ENCODE peak calls at places on chromosomes 4 and X, in four cellular contexts. One of them, this sample, is unnamed.

GRCh38 chr4:40301592-40301991 is 33.5 kb upstream of the CHRNA9 start:
- DNase-seq in adipocyte: no peak
- DNase-seq in IMR-90: no peak
- DNase-seq in HAP-1: no peak
- DNase-seq in this sample: peak; percentile 89

GRCh38 chrX:103550415-103551051 is 31.2 kb upstream of the RAB40A start:
- DNase-seq in adipocyte: no peak
- DNase-seq in IMR-90: no peak
- DNase-seq in HAP-1: no peak
- DNase-seq in this sample: no peak

GRCh38 chrX:112081781-112082482 is 644 bp downstream of the TRPC5 start:
- DNase-seq in adipocyte: no peak
- DNase-seq in IMR-90: no peak
- DNase-seq in HAP-1: no peak
- DNase-seq in this sample: no peak

GRCh38 chr4:108480881-108481280 is 139.5 kb upstream of the RPL34 start:
- DNase-seq in adipocyte: no peak
- DNase-seq in IMR-90: no peak
- DNase-seq in HAP-1: no peak
- DNase-seq in this sample: no peak

GRCh38 chrX:72280210-72280882 is 3.3 kb upstream of the RPS4X start:
- DNase-seq in adipocyte: no peak
- DNase-seq in IMR-90: peak; percentile 38
- DNase-seq in HAP-1: no peak
- DNase-seq in this sample: no peak

GRCh38 chr4:55278316-55278715 is 67.7 kb upstream of the SRD5A3 start:
- DNase-seq in adipocyte: no peak
- DNase-seq in IMR-90: no peak
- DNase-seq in HAP-1: no peak
- DNase-seq in this sample: no peak

GRCh38 chr4:60522265-60522664 is 677.9 kb upstream of the ADGRL3 start:
- DNase-seq in adipocyte: peak; percentile 36
- DNase-seq in IMR-90: no peak
- DNase-seq in HAP-1: peak; percentile 92
- DNase-seq in this sample: no peak

GRCh38 chrX:12494400-12495138 is 296.6 kb upstream of the PRPS2 start:
- DNase-seq in adipocyte: no peak
- DNase-seq in IMR-90: no peak
- DNase-seq in HAP-1: no peak
- DNase-seq in this sample: no peak

GRCh38 chrX:67718926-67719325 is 175.1 kb downstream of the AR start:
- DNase-seq in adipocyte: no peak
- DNase-seq in IMR-90: no peak
- DNase-seq in HAP-1: no peak
- DNase-seq in this sample: no peak

GRCh38 chrX:14927391-14927790 is 54.2 kb downstream of the MOSPD2 start:
- DNase-seq in adipocyte: peak; percentile 70
- DNase-seq in IMR-90: peak; percentile 58
- DNase-seq in HAP-1: no peak
- DNase-seq in this sample: no peak

GRCh38 chrX:2823795-2824386 is 4.8 kb upstream of the GYG2 start:
- DNase-seq in adipocyte: no peak
- DNase-seq in IMR-90: no peak
- DNase-seq in HAP-1: no peak
- DNase-seq in this sample: no peak

GRCh38 chr4:111988514-111988913 is 156.7 kb upstream of the FAM241A start:
- DNase-seq in adipocyte: no peak
- DNase-seq in IMR-90: no peak
- DNase-seq in HAP-1: no peak
- DNase-seq in this sample: no peak

GRCh38 chr4:3284734-3285557 is 7.9 kb upstream of the RGS12 start:
- DNase-seq in adipocyte: no peak
- DNase-seq in IMR-90: no peak
- DNase-seq in HAP-1: no peak
- DNase-seq in this sample: no peak

GRCh38 chr4:1495416-1496115 is 89.3 kb upstream of the NKX1-1 start:
- DNase-seq in adipocyte: no peak
- DNase-seq in IMR-90: no peak
- DNase-seq in HAP-1: no peak
- DNase-seq in this sample: no peak

GRCh38 chrX:107678957-107679740 is 50.8 kb downstream of the PRPS1 start:
- DNase-seq in adipocyte: peak; percentile 69
- DNase-seq in IMR-90: peak; percentile 71
- DNase-seq in HAP-1: no peak
- DNase-seq in this sample: peak; percentile 87

GRCh38 chrX:17613979-17614572 is 123.2 kb upstream of the SCML1 start:
- DNase-seq in adipocyte: peak; percentile 63
- DNase-seq in IMR-90: peak; percentile 51
- DNase-seq in HAP-1: no peak
- DNase-seq in this sample: no peak

GRCh38 chrX:101639583-101639982 is 20.1 kb downstream of the ARMCX2 start:
- DNase-seq in adipocyte: no peak
- DNase-seq in IMR-90: no peak
- DNase-seq in HAP-1: no peak
- DNase-seq in this sample: no peak

DNA sequence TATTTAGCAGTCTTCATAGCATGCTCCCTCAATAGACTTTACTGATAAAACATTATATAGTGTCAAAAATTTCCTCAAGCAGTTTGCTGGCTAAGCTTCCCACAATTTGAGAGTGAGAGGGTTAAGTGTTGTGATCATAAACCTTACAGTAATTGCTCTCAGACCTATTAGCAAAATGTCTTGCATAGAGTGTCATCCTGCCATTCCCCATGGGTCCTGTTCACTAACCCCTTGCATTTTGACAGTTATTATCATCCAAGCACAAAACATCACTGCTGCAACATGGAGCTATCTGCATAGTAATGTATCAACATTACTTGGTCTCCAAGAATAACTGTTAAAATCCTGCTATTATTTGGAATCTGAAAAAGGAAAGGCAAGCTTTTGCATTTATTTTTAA is 196.1 kb upstream of the GK2 start:
- DNase-seq in adipocyte: no peak
- DNase-seq in IMR-90: no peak
- DNase-seq in HAP-1: no peak
- DNase-seq in this sample: no peak
- H3K4me3 ChIP-seq in adipocyte: no peak overlapping the region
- H3K4me3 ChIP-seq in IMR-90: no peak overlapping the region
- H3K4me3 ChIP-seq in HAP-1: no peak overlapping the region
- H3K4me3 ChIP-seq in this sample: no peak overlapping the region

GRCh38 chrX:48560681-48561080 is 13.6 kb upstream of the RBM3 start:
- DNase-seq in adipocyte: no peak
- DNase-seq in IMR-90: no peak
- DNase-seq in HAP-1: no peak
- DNase-seq in this sample: no peak

GRCh38 chrX:48558270-48558669 is 16.0 kb upstream of the RBM3 start:
- DNase-seq in adipocyte: peak; percentile 51
- DNase-seq in IMR-90: peak; percentile 87
- DNase-seq in HAP-1: no peak
- DNase-seq in this sample: no peak

GRCh38 chrX:48560056-48560455 is 14.2 kb upstream of the RBM3 start:
- DNase-seq in adipocyte: no peak
- DNase-seq in IMR-90: no peak
- DNase-seq in HAP-1: no peak
- DNase-seq in this sample: no peak

GRCh38 chrX:48559636-48560035 is 14.6 kb upstream of the RBM3 start:
- DNase-seq in adipocyte: no peak
- DNase-seq in IMR-90: no peak
- DNase-seq in HAP-1: no peak
- DNase-seq in this sample: no peak
- H3K4me3 ChIP-seq in adipocyte: no peak overlapping the region
- H3K4me3 ChIP-seq in IMR-90: no peak overlapping the region
- H3K4me3 ChIP-seq in HAP-1: no peak overlapping the region
- H3K4me3 ChIP-seq in this sample: no peak overlapping the region

GRCh38 chr4:53908661-53909078 is 155.7 kb downstream of the CHIC2 start:
- DNase-seq in adipocyte: peak; percentile 93
- DNase-seq in IMR-90: peak; percentile 97
- DNase-seq in HAP-1: peak; percentile 88
- DNase-seq in this sample: peak; percentile 21

GRCh38 chr4:53906786-53907185 is 157.6 kb downstream of the CHIC2 start:
- DNase-seq in adipocyte: peak; percentile 19
- DNase-seq in IMR-90: peak; percentile 28
- DNase-seq in HAP-1: no peak
- DNase-seq in this sample: no peak

GRCh38 chr4:53907772-53908171 is 156.6 kb downstream of the CHIC2 start:
- DNase-seq in adipocyte: no peak
- DNase-seq in IMR-90: no peak
- DNase-seq in HAP-1: no peak
- DNase-seq in this sample: no peak

GRCh38 chr4:53905281-53905934 is 159.0 kb downstream of the CHIC2 start:
- DNase-seq in adipocyte: peak; percentile 51
- DNase-seq in IMR-90: peak; percentile 33
- DNase-seq in HAP-1: no peak
- DNase-seq in this sample: no peak

GRCh38 chr4:53905935-53906377 is 158.4 kb downstream of the CHIC2 start:
- DNase-seq in adipocyte: peak; percentile 79
- DNase-seq in IMR-90: peak; percentile 78
- DNase-seq in HAP-1: peak; percentile 49
- DNase-seq in this sample: no peak
- H3K4me3 ChIP-seq in adipocyte: peak overlapping the region; percentile 78
- H3K4me3 ChIP-seq in IMR-90: peak overlapping the region; percentile 44
- H3K4me3 ChIP-seq in HAP-1: no peak overlapping the region
- H3K4me3 ChIP-seq in this sample: no peak overlapping the region

DNA sequence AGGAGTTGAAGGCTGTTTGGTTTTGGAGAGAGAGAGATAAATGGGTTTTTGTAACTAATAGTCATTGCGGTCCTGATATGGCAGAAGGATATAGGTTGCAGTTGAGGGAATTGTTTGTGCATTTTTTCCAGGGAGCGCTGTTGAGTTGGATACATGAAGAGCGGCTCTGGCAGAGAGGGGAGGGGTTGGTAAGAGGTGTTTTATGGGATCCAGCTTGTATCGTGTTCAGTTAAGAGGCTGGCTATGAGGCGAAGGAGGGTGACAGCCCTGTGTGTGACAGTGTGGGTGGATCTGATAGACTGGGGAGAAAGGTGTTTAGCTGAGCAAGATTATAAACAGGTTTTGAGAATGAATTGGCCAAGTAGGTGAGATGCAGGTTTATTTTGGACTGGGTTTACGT is 1.5 kb downstream of the SPANXN4 start:
- DNase-seq in adipocyte: no peak
- DNase-seq in IMR-90: no peak
- DNase-seq in HAP-1: no peak
- DNase-seq in this sample: no peak
- H3K4me3 ChIP-seq in adipocyte: no peak overlapping the region
- H3K4me3 ChIP-seq in IMR-90: no peak overlapping the region
- H3K4me3 ChIP-seq in HAP-1: no peak overlapping the region
- H3K4me3 ChIP-seq in this sample: no peak overlapping the region

DNA sequence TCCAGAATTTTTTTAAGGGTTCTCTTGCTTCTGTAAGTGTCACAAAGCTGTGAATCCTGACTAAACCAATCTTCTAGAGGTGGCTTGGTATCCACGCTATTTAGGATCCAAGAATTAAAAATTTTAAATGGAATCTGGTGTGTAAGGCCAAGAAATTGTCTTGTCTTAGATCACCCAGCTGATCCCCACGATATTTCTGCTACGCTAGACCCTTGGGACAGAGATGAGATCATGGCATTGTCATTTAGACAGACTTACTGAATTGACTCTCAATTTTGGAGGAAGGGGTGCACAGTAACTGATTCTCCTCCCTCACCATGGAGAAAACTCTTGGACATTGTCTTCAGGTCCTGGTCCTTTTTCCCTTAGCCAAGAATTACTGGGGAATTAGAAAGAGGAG is 5.7 kb downstream of the GPRIN3 start:
- DNase-seq in adipocyte: no peak
- DNase-seq in IMR-90: no peak
- DNase-seq in HAP-1: no peak
- DNase-seq in this sample: no peak
- H3K4me3 ChIP-seq in adipocyte: no peak overlapping the region
- H3K4me3 ChIP-seq in IMR-90: no peak overlapping the region
- H3K4me3 ChIP-seq in HAP-1: no peak overlapping the region
- H3K4me3 ChIP-seq in this sample: no peak overlapping the region

GRCh38 chrX:120147537-120147936 is 10.9 kb upstream of the RHOXF2 start:
- DNase-seq in adipocyte: no peak
- DNase-seq in IMR-90: no peak
- DNase-seq in HAP-1: no peak
- DNase-seq in this sample: no peak

GRCh38 chrX:120140293-120140981 is 18.0 kb upstream of the RHOXF2 start:
- DNase-seq in adipocyte: no peak
- DNase-seq in IMR-90: no peak
- DNase-seq in HAP-1: no peak
- DNase-seq in this sample: no peak

GRCh38 chrX:120145295-120145925 is 13.0 kb upstream of the RHOXF2 start:
- DNase-seq in adipocyte: no peak
- DNase-seq in IMR-90: no peak
- DNase-seq in HAP-1: no peak
- DNase-seq in this sample: no peak

DNA sequence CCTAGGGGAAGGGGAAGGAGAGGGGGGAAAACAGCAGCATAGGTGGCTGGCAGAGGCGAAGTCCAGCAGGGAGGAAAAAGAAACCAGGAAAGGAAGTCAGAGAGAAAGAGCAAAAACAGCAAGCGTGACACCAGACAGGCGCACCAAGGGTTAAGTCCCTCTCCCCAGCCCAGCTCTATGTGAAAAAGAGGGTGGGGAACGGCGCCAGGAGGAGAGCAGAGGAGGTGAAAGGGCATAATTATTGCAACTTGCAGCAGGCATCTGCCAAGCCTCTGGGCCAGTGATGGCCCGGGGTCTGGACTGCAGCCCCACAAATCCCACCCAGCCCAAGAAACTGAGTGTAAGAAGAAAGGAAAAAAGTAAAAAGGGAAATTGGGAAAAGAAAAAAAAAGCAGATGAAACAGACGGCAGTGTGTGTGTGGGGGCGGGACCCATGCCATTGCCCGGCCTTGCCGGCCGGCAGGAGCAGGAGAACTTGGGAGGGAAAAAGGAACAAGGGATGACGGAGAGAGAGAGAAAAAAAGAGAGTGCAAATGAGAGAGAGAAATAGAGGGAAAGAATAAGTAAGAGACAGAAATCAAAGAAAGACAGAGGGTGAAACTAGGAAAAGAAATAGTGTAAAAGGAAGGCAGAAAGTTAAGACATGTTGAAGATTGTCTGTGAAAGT is 14.1 kb upstream of the RHOXF2 start:
- DNase-seq in adipocyte: peak; percentile 7
- DNase-seq in IMR-90: no peak
- DNase-seq in HAP-1: peak; percentile 16
- DNase-seq in this sample: no peak
- H3K4me3 ChIP-seq in adipocyte: peak overlapping the region; percentile 68
- H3K4me3 ChIP-seq in IMR-90: no peak overlapping the region
- H3K4me3 ChIP-seq in HAP-1: no peak overlapping the region
- H3K4me3 ChIP-seq in this sample: no peak overlapping the region

GRCh38 chr4:140237616-140238352 is 83.8 kb upstream of the MAML3 start:
- DNase-seq in adipocyte: peak; percentile 96
- DNase-seq in IMR-90: peak; percentile 93
- DNase-seq in HAP-1: peak; percentile 92
- DNase-seq in this sample: no peak
- H3K4me3 ChIP-seq in adipocyte: peak overlapping the region; percentile 70
- H3K4me3 ChIP-seq in IMR-90: no peak overlapping the region
- H3K4me3 ChIP-seq in HAP-1: no peak overlapping the region
- H3K4me3 ChIP-seq in this sample: no peak overlapping the region

DNA sequence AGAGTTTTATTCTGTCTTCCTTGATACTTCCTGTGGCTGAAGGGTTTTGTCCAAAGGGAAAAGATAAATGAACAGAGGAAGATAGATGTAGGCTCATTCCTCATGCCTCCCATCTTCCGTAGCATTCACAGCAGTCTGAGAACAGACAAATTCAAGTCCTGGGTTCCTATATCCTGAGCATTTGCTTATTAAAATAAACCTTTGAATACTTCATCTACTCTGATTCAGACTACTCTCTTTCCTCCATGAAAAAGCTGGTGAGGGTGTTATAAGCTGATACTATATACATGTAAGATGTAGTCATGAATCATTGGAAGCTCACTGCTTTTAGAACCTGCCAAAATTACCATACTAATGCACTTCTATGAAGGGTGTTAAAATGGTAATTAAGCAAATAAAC is 61.2 kb downstream of the GAB1 start:
- DNase-seq in adipocyte: peak; percentile 31
- DNase-seq in IMR-90: peak; percentile 82
- DNase-seq in HAP-1: peak; percentile 30
- DNase-seq in this sample: no peak
- H3K4me3 ChIP-seq in adipocyte: no peak overlapping the region
- H3K4me3 ChIP-seq in IMR-90: no peak overlapping the region
- H3K4me3 ChIP-seq in HAP-1: no peak overlapping the region
- H3K4me3 ChIP-seq in this sample: no peak overlapping the region